ENCODE peak calls at places on chromosome 12, in six cellular contexts. S is HFF-Myc, Y is K562, Z is fibroblast of lung, L is progenitor cell of endocrine pancreas, I is cardiac fibroblast. K is an unnamed sample.
A peak's percentile ranks its signal among the peaks of the same experiment; 100 is the strongest.

GRCh38 chr12:44381341-44381740 is 494.8 kb downstream of the NELL2 start:
- DNase-seq in S (no peak), I (no peak), Y (no peak), Z (no peak), L (no peak), K (no peak)

GRCh38 chr12:11508699-11509098 is 113.3 kb upstream of the PRB2 start:
- DNase-seq in Y (no peak), Z (peak; percentile 77), I (peak; percentile 42), L (no peak), S (no peak), K (peak; percentile 39)

GRCh38 chr12:82627799-82628198 is 58.9 kb upstream of the TMTC2 start:
- DNase-seq in L (no peak), I (peak; percentile 54), Y (no peak), Z (peak; percentile 15), S (no peak), K (peak; percentile 34)

GRCh38 chr12:28645436-28645835 is 455.2 kb downstream of the CCDC91 start:
- DNase-seq in S (no peak), Y (no peak), Z (no peak), I (no peak), L (no peak), K (no peak)

GRCh38 chr12:96078281-96078761 is 42.9 kb upstream of the LTA4H start:
- DNase-seq in L (no peak), S (no peak), Z (peak; percentile 30), Y (no peak), I (peak; percentile 29), K (no peak)

GRCh38 chr12:109587921-109588320 is 14.3 kb downstream of the MVK start:
- DNase-seq in S (no peak), Z (no peak), I (no peak), L (no peak), Y (no peak), K (no peak)

GRCh38 chr12:117587646-117588287 is 226.3 kb upstream of the NOS1 start:
- DNase-seq in L (peak; percentile 50), I (peak; percentile 33), S (no peak), Y (peak; percentile 80), Z (peak; percentile 9), K (peak; percentile 6)

GRCh38 chr12:68264175-68264863 is 10.9 kb upstream of the IL22 start:
- DNase-seq in L (no peak), Y (no peak), Z (peak; percentile 59), S (no peak), I (peak; percentile 84), K (peak; percentile 39)

GRCh38 chr12:14239350-14239934 is 126.0 kb upstream of the ATF7IP start:
- DNase-seq in L (no peak), I (peak; percentile 47), Y (no peak), S (no peak), Z (peak; percentile 60), K (peak; percentile 31)

GRCh38 chr12:46384451-46385301 is 12.1 kb upstream of the SLC38A2 start:
- DNase-seq in Y (no peak), S (no peak), L (no peak), I (peak; percentile 79), Z (peak; percentile 49), K (no peak)

GRCh38 chr12:460301-461230 is 827 bp downstream of the B4GALNT3 start:
- DNase-seq in Z (peak; percentile 15), S (no peak), L (no peak), Y (peak; percentile 31), I (no peak), K (no peak)

GRCh38 chr12:68428724-68429580 is 96.8 kb upstream of the MDM1 start:
- DNase-seq in I (peak; percentile 23), S (no peak), Y (no peak), L (no peak), Z (peak; percentile 91), K (no peak)

GRCh38 chr12:87678453-87678852 is 350.7 kb downstream of the C12orf50 start:
- DNase-seq in S (no peak), I (peak; percentile 83), Z (peak; percentile 30), L (no peak), Y (no peak), K (peak; percentile 10)

GRCh38 chr12:113152835-113153814 is 3.6 kb downstream of the CFAP73 start:
- DNase-seq in S (no peak), I (peak; percentile 75), L (peak; percentile 35), Z (peak; percentile 73), Y (peak; percentile 75), K (peak; percentile 45)

GRCh38 chr12:96571101-96571862 is 81.9 kb downstream of the CFAP54 start:
- DNase-seq in I (no peak), L (no peak), S (no peak), Z (peak; percentile 45), Y (no peak), K (no peak)

GRCh38 chr12:95767703-95768102 is 22.9 kb downstream of the NTN4 start:
- DNase-seq in L (no peak), I (peak; percentile 56), S (no peak), Y (no peak), Z (no peak), K (peak; percentile 39)

GRCh38 chr12:116773276-116773731 is 35.2 kb downstream of the RNFT2 start:
- DNase-seq in Y (no peak), S (no peak), I (peak; percentile 19), L (no peak), Z (no peak), K (peak; percentile 3)

GRCh38 chr12:121009744-121010143 is 6.5 kb downstream of the C12orf43 start:
- DNase-seq in Y (no peak), S (no peak), I (peak; percentile 39), Z (peak; percentile 28), L (peak; percentile 38), K (peak; percentile 53)

GRCh38 chr12:116520801-116521471 is 38.2 kb upstream of the MAP1LC3B2 start:
- DNase-seq in Z (peak; percentile 86), Y (no peak), S (no peak), L (no peak), I (peak; percentile 46), K (peak; percentile 68)

GRCh38 chr12:80442426-80443222 is 1.4 kb upstream of the PTPRQ start:
- DNase-seq in Z (peak; percentile 88), I (peak; percentile 54), L (no peak), S (no peak), Y (no peak), K (peak; percentile 70)
- TF ChIP-seq CTCF in Z (no peak), I (no peak), L (no peak), S (no peak), Y (no peak), K (no peak)

GRCh38 chr12:13164271-13164670 is 32.3 kb upstream of the EMP1 start:
- DNase-seq in L (no peak), Z (no peak), S (no peak), Y (no peak), I (no peak), K (no peak)

GRCh38 chr12:13164859-13165577 is 31.5 kb upstream of the EMP1 start:
- DNase-seq in L (no peak), S (no peak), Y (no peak), I (no peak), Z (no peak), K (no peak)

GRCh38 chr12:13163868-13164267 is 32.7 kb upstream of the EMP1 start:
- DNase-seq in Y (no peak), I (no peak), L (no peak), Z (no peak), S (no peak), K (no peak)

GRCh38 chr12:13162904-13163303 is 33.6 kb upstream of the EMP1 start:
- DNase-seq in L (no peak), I (no peak), S (no peak), Z (no peak), Y (no peak), K (no peak)

DNA sequence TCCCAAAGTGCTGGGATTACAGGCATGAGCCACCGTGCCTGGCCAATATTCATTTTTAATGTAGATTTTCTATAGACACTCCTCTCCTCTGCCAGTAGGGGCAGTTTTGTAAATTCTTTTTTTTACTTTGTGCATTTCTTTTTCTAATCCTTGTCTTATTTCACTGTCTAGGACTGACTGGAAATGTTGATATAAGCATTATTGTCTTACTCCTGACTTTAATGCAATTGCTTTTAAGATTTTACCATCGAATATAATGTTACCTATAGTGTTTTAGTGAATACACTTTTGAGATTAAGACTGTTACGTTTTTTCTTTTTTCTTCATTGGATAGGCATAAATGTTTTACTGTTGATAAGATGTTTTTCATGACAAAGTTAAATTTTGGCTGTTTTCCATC is 35.4 kb upstream of the EMP1 start:
- DNase-seq in S (no peak), I (no peak), L (no peak), Z (no peak), Y (no peak), K (no peak)
- TF ChIP-seq CTCF in S (peak; percentile 11), I (peak; percentile 25), L (peak; percentile 70), Z (peak; percentile 47), Y (no peak), K (peak; percentile 45)

GRCh38 chr12:26524862-26525465 is 308.0 kb downstream of the ITPR2 start:
- DNase-seq in L (no peak), I (peak; percentile 63), S (no peak), Y (peak; percentile 28), Z (peak; percentile 23), K (peak; percentile 44)
- TF ChIP-seq CTCF in L (peak; percentile 56), I (peak; percentile 78), S (peak; percentile 57), Y (peak; percentile 65), Z (peak; percentile 54), K (peak; percentile 66)

GRCh38 chr12:130214686-130215370 is 52.6 kb downstream of the FZD10 start:
- DNase-seq in L (no peak), I (no peak), S (no peak), Z (no peak), Y (no peak), K (no peak)
- TF ChIP-seq CTCF in L (no peak), I (no peak), S (no peak), Z (no peak), Y (peak; percentile 12), K (no peak)

GRCh38 chr12:65098364-65098763 is 22.7 kb downstream of the WIF1 start:
- DNase-seq in Z (peak; percentile 7), Y (no peak), L (no peak), I (peak; percentile 34), S (no peak), K (no peak)

GRCh38 chr12:65094722-65095121 is 26.4 kb downstream of the WIF1 start:
- DNase-seq in Z (no peak), L (no peak), S (no peak), Y (no peak), I (no peak), K (no peak)

GRCh38 chr12:65099182-65099581 is 21.9 kb downstream of the WIF1 start:
- DNase-seq in Y (no peak), Z (no peak), I (no peak), S (no peak), L (no peak), K (no peak)

DNA sequence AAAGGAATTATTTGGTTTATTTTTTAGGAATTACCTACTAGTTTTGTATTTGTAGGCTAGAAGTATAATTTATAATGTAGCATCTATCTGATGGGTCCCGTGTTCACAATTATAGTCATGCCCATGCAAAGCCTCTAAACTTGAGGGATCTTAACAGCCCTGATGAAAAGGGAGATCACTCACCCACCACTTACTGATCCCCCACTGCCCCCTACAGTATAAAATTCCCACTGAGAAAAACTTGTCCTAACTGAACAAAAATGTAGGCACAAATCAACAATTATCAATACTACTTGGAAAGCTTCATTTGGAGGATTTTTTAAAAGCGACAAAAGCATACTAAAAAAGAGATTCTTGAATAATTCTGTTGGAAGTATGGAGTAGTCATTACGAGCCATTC is 21.0 kb downstream of the WIF1 start:
- DNase-seq in I (peak; percentile 16), S (no peak), Z (no peak), Y (no peak), L (no peak), K (no peak)
- TF ChIP-seq CTCF in I (peak; percentile 20), S (no peak), Z (peak; percentile 23), Y (peak; percentile 24), L (peak; percentile 50), K (peak; percentile 46)

K was measured in brain microvascular endothelial cell.